ENCODE peak calls at places on chromosomes 7 and 10, in ten cellular contexts. L is CD8-positive, alpha-beta memory T cell; U is C1 segment of cervical spinal cord; P is GM03348; Q is effector memory CD8-positive, alpha-beta T cell; G is epithelial cell of prostate; O is stimulated activated CD4-positive, alpha-beta T cell treated with anti-CD3 and anti-CD28 coated beads, TNF-alpha, amount 100 ng/mL, for 24 hours; N is cerebellar cortex; D is mammary epithelial cell; R is activated gamma-delta T cell. A is an unnamed sample.

GRCh38 chr10:129102906-129103693 is 363.9 kb upstream of the MGMT start:
- DNase-seq in Q (no peak), U (no peak), N (no peak), G (no peak), L (no peak), O (no peak), R (no peak), D (no peak), P (no peak), A (no peak)

GRCh38 chr10:27838291-27838690 is 92.7 kb upstream of the MKX start:
- DNase-seq in N (peak), L (no peak), Q (no peak), U (no peak), P (peak), O (no peak), R (no peak), G (no peak), D (no peak), A (no peak)

GRCh38 chr7:30771859-30772429 is 727 bp downstream of the MINDY4 start:
- DNase-seq in L (no peak), D (no peak), G (no peak), O (no peak), Q (no peak), N (no peak), P (peak), U (no peak), R (no peak), A (no peak)

GRCh38 chr10:30055094-30055701 is 4.2 kb downstream of the JCAD start:
- DNase-seq in R (no peak), O (no peak), N (no peak), D (no peak), U (no peak), G (no peak), Q (no peak), L (no peak), P (no peak), A (no peak)

GRCh38 chr7:131106681-131107342 is 220.9 kb upstream of the MKLN1 start:
- DNase-seq in G (no peak), L (peak), P (peak), Q (peak), R (peak), O (no peak), D (no peak), U (no peak), N (peak), A (peak)

GRCh38 chr10:127577878-127578627 is 28.9 kb downstream of the NPS start:
- DNase-seq in U (no peak), P (no peak), Q (no peak), R (no peak), G (no peak), O (no peak), L (no peak), N (no peak), D (no peak), A (no peak)

GRCh38 chr7:24920702-24921679 is 59.0 kb downstream of the OSBPL3 start:
- DNase-seq in P (no peak), Q (no peak), O (no peak), U (no peak), D (no peak), R (no peak), L (no peak), G (no peak), N (no peak), A (no peak)

GRCh38 chr10:124997246-124997790 is 55.4 kb downstream of the ZRANB1 start:
- DNase-seq in N (no peak), O (no peak), L (no peak), R (no peak), U (no peak), P (no peak), Q (no peak), G (no peak), D (no peak), A (no peak)

GRCh38 chr7:9981950-9982349 is 991.7 kb upstream of the PHF14 start:
- DNase-seq in L (no peak), G (no peak), U (no peak), O (no peak), R (no peak), N (no peak), D (no peak), Q (no peak), P (no peak), A (no peak)

GRCh38 chr10:109773818-109774440 is 149.4 kb downstream of the XPNPEP1 start:
- DNase-seq in L (no peak), R (no peak), Q (no peak), P (peak), U (no peak), O (no peak), D (peak), G (no peak), N (peak), A (no peak)